ENCODE peak calls at places on chromosome 4, in five cellular contexts. D is IMR-90, X is H1, Z is H9, Q is neuronal stem cell. K is an unnamed sample.

GRCh38 chr4:749771-750666 is 44.4 kb downstream of the PCGF3 start:
- DNase-seq in D (peak), X (no peak), Z (no peak), Q (no peak), K (no peak)

GRCh38 chr4:42460043-42460442 is 62.8 kb downstream of the SHISA3 start:
- DNase-seq in D (no peak), X (no peak), Z (no peak), Q (no peak), K (no peak)

GRCh38 chr4:11198516-11199305 is 230.0 kb downstream of the HS3ST1 start:
- DNase-seq in D (no peak), X (no peak), Z (no peak), Q (no peak), K (no peak)

GRCh38 chr4:147782087-147782781 is 50.3 kb downstream of the ARHGAP10 start:
- DNase-seq in D (peak), X (no peak), Z (no peak), Q (no peak), K (peak)

GRCh38 chr4:147550626-147551250 is 66.5 kb upstream of the TMEM184C start:
- DNase-seq in D (peak), X (no peak), Z (no peak), Q (no peak), K (peak)

GRCh38 chr4:17544205-17544604 is 29.2 kb downstream of the CLRN2 start:
- DNase-seq in D (no peak), X (no peak), Z (peak), Q (no peak), K (peak)

GRCh38 chr4:45147866-45148265 is 421.5 kb upstream of the GNPDA2 start:
- DNase-seq in D (no peak), X (no peak), Z (no peak), Q (no peak), K (no peak)

GRCh38 chr4:16693040-16693506 is 205.4 kb downstream of the LDB2 start:
- DNase-seq in D (no peak), X (no peak), Z (no peak), Q (no peak), K (no peak)

GRCh38 chr4:20109395-20109794 is 142.3 kb upstream of the SLIT2 start:
- DNase-seq in D (peak), X (no peak), Z (no peak), Q (no peak), K (peak)

GRCh38 chr4:140346136-140346535 is 27.3 kb upstream of the SCOC start:
- DNase-seq in D (no peak), X (no peak), Z (no peak), Q (no peak), K (no peak)
- H2BK15ac ChIP-seq in D (no peak), X (no peak), Z (no peak), Q (no peak), K (no peak)

GRCh38 chr4:145618912-145619638 is at the start of gene MMAA:
- DNase-seq in D (peak), X (peak), Z (peak), Q (peak), K (peak)
- H2BK15ac ChIP-seq in D (peak), X (no peak), Z (no peak), Q (no peak), K (peak)

GRCh38 chr4:107380836-107381438 is 339.1 kb downstream of the PAPSS1 start:
- DNase-seq in D (no peak), X (no peak), Z (no peak), Q (no peak), K (no peak)
- H2BK15ac ChIP-seq in D (no peak), X (no peak), Z (peak), Q (no peak), K (no peak)

GRCh38 chr4:108094131-108094530 is 74.6 kb downstream of the LEF1 start:
- DNase-seq in D (no peak), X (no peak), Z (no peak), Q (no peak), K (no peak)

GRCh38 chr4:108094923-108095482 is 73.7 kb downstream of the LEF1 start:
- DNase-seq in D (no peak), X (no peak), Z (no peak), Q (no peak), K (no peak)

GRCh38 chr4:108100827-108101226 is 67.9 kb downstream of the LEF1 start:
- DNase-seq in D (no peak), X (no peak), Z (no peak), Q (no peak), K (no peak)

GRCh38 chr4:108099838-108100237 is 68.9 kb downstream of the LEF1 start:
- DNase-seq in D (no peak), X (no peak), Z (no peak), Q (no peak), K (no peak)

DNA sequence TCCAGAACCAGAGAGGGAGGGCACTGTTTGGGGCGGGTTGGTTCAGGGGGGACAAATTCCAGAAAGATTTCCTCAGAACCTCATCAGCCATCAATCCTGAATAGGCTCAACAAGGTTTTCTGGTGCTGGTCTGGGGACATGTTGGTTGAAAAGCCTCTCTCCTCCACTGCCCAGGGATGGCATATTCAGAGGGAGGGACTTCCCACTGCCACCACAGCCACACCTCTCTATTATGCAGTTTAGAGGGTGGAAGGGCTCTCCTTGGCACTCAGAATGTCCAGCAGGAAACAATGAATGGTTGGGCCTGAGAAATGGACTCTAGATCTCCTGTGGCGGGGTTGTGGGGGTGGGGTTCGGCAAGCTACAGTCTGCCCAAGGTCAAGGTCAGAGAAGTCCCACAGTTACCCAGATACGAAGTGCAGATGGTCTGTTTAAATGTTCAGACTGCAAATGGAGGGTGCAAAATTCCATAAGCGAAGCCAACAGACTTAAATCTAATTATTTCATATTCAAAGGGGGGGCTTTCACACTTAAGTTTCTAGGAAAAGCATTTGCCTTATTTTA is 70.7 kb downstream of the LEF1 start:
- DNase-seq in D (no peak), X (no peak), Z (no peak), Q (no peak), K (no peak)
- H2BK15ac ChIP-seq in D (no peak), X (no peak), Z (no peak), Q (no peak), K (no peak)

DNA sequence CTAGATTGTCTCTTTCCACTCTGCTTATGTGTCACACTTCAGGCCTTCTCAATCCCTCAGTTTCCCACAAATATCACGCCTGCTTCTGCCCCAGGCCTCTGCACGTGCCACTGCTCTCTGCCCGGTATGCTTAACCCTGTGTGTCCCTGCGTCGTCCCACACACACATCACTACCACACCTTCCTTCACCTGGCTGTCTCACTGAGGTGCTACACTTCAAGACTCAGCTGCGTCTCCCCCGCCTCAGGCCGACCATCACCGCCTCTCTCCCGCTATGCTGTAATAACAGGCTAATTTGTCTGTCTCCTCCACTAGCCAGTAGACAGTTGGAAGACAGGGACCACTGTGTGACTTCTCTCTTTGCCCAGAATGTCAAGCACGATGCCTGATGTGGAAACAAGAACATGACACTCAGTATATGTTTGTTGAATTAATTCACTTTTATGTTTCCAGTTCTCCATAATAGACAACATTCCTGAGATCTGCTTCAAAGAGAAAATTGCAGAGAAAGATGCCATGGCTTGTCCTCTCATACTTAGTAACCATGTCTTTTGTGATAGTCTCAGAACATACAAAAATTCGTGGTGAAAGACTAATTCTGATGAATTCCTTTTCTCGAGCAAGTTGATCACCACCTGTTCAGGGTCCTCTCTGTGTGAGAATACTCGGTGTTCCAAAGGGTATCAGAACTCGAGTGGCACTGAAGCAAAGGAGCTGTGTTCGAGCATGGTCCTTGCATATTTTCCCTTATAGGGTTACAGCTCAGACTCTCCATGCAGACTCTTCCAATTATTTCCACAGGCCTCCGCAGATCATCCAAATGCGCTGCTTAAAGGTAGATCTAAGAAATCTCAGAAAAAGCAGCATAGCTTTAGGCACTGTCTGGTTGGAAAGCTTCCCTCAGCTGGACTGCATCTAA is 54.2 kb downstream of the AFAP1 start:
- DNase-seq in D (no peak), X (no peak), Z (no peak), Q (no peak), K (no peak)
- H2BK15ac ChIP-seq in D (no peak), X (no peak), Z (no peak), Q (no peak), K (no peak)

GRCh38 chr4:91127891-91128290 is 1000.7 kb downstream of the CCSER1 start:
- DNase-seq in D (no peak), X (no peak), Z (no peak), Q (no peak), K (no peak)

GRCh38 chr4:91123742-91124141 is 996.5 kb downstream of the CCSER1 start:
- DNase-seq in D (no peak), X (no peak), Z (no peak), Q (no peak), K (no peak)

DNA sequence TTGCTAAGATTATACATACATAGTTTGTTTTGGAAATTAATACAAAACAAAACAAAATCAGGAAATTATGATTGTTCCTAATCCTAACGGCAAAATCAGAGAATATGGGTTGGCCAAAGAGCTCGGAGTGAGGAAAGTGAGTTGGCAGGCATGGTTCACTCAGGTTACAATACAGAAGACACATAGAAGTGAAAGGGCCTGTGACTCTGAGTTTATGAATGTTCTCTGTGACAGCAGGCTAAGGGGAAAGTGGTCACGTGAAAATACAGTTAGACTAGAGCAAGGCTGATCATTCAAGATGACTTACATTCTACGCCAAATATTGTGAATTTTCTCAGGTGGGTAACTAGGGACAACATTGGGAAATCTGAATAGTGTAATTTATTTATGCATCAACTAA is 1001.3 kb downstream of the CCSER1 start:
- DNase-seq in D (no peak), X (no peak), Z (no peak), Q (no peak), K (no peak)
- H2BK15ac ChIP-seq in D (no peak), X (no peak), Z (no peak), Q (no peak), K (no peak)

DNA sequence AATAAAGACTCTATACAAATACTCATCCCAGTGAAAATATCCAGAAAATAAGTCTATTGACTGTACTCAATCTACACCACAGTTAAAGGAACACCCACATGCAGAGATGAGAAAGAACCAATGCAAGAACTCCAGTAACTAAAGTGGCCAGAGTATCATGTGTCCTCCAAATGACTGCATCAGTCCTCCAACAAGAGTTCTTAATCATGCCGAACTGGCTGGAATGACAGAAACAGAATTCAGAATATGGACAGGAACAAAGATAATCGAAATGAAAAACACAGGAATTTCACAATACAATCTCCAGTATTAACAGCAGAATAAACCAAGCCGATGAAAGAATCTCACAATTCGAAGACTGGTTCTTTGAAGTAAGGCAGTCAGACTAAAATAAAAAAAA is 210.3 kb downstream of the TBCK start:
- DNase-seq in D (no peak), X (no peak), Z (no peak), Q (no peak), K (no peak)
- H2BK15ac ChIP-seq in D (no peak), X (no peak), Z (no peak), Q (no peak), K (no peak)

K was measured in mesenchymal stem cell.